ENCODE peak calls at places on chromosomes 4 and X, in five cellular contexts. One of them, this sample, is unnamed.

GRCh38 chr4:18942874-18943273 is 921.3 kb upstream of the LCORL start:
- DNase-seq in CD8-positive, alpha-beta memory T cell: no peak
- DNase-seq in transverse colon: no peak
- DNase-seq in cardiac muscle cell: no peak
- DNase-seq in testis: no peak
- DNase-seq in this sample: no peak

GRCh38 chrX:19566359-19567141 is 51.2 kb upstream of the MAP3K15 start:
- DNase-seq in CD8-positive, alpha-beta memory T cell: no peak
- DNase-seq in transverse colon: peak; percentile 14
- DNase-seq in cardiac muscle cell: no peak
- DNase-seq in testis: no peak
- DNase-seq in this sample: no peak

GRCh38 chrX:107674480-107675364 is 46.4 kb downstream of the PRPS1 start:
- DNase-seq in CD8-positive, alpha-beta memory T cell: no peak
- DNase-seq in transverse colon: peak; percentile 69
- DNase-seq in cardiac muscle cell: no peak
- DNase-seq in testis: peak; percentile 59
- DNase-seq in this sample: peak; percentile 80

GRCh38 chrX:109847257-109848187 is 114.5 kb upstream of the ACSL4 start:
- DNase-seq in CD8-positive, alpha-beta memory T cell: no peak
- DNase-seq in transverse colon: no peak
- DNase-seq in cardiac muscle cell: no peak
- DNase-seq in testis: no peak
- DNase-seq in this sample: no peak

GRCh38 chr4:129095811-129096454 is at the start of gene C4orf33:
- DNase-seq in CD8-positive, alpha-beta memory T cell: peak; percentile 73
- DNase-seq in transverse colon: peak; percentile 76
- DNase-seq in cardiac muscle cell: peak; percentile 77
- DNase-seq in testis: peak; percentile 89
- DNase-seq in this sample: peak; percentile 80

GRCh38 chr4:3836802-3837601 is 70.8 kb downstream of the ADRA2C start:
- DNase-seq in CD8-positive, alpha-beta memory T cell: no peak
- DNase-seq in transverse colon: no peak
- DNase-seq in cardiac muscle cell: peak; percentile 8
- DNase-seq in testis: peak; percentile 60
- DNase-seq in this sample: no peak

GRCh38 chr4:166924456-166924855 is 309.8 kb downstream of the SPOCK3 start:
- DNase-seq in CD8-positive, alpha-beta memory T cell: no peak
- DNase-seq in transverse colon: no peak
- DNase-seq in cardiac muscle cell: no peak
- DNase-seq in testis: no peak
- DNase-seq in this sample: no peak

GRCh38 chr4:33825685-33826084 is 2418.6 kb downstream of the ARAP2 start:
- DNase-seq in CD8-positive, alpha-beta memory T cell: no peak
- DNase-seq in transverse colon: no peak
- DNase-seq in cardiac muscle cell: no peak
- DNase-seq in testis: no peak
- DNase-seq in this sample: no peak

GRCh38 chr4:182240161-182241130 is 2.8 kb upstream of the TENM3 start:
- DNase-seq in CD8-positive, alpha-beta memory T cell: no peak
- DNase-seq in transverse colon: no peak
- DNase-seq in cardiac muscle cell: peak; percentile 53
- DNase-seq in testis: no peak
- DNase-seq in this sample: no peak

GRCh38 chr4:147518846-147519767 is 38.2 kb downstream of the EDNRA start:
- DNase-seq in CD8-positive, alpha-beta memory T cell: peak; percentile 14
- DNase-seq in transverse colon: peak; percentile 45
- DNase-seq in cardiac muscle cell: peak; percentile 66
- DNase-seq in testis: peak; percentile 82
- DNase-seq in this sample: no peak

GRCh38 chr4:140343303-140343702 is 30.1 kb upstream of the SCOC start:
- DNase-seq in CD8-positive, alpha-beta memory T cell: no peak
- DNase-seq in transverse colon: peak; percentile 89
- DNase-seq in cardiac muscle cell: no peak
- DNase-seq in testis: no peak
- DNase-seq in this sample: no peak

GRCh38 chr4:106541253-106541652 is 172.7 kb upstream of the GIMD1 start:
- DNase-seq in CD8-positive, alpha-beta memory T cell: no peak
- DNase-seq in transverse colon: no peak
- DNase-seq in cardiac muscle cell: no peak
- DNase-seq in testis: no peak
- DNase-seq in this sample: no peak

GRCh38 chrX:106302304-106302703 is 134.2 kb downstream of the PWWP3B start:
- DNase-seq in CD8-positive, alpha-beta memory T cell: no peak
- DNase-seq in transverse colon: no peak
- DNase-seq in cardiac muscle cell: no peak
- DNase-seq in testis: no peak
- DNase-seq in this sample: no peak

GRCh38 chrX:108811891-108812290 is 75.5 kb upstream of the IRS4 start:
- DNase-seq in CD8-positive, alpha-beta memory T cell: no peak
- DNase-seq in transverse colon: no peak
- DNase-seq in cardiac muscle cell: peak; percentile 14
- DNase-seq in testis: no peak
- DNase-seq in this sample: no peak

GRCh38 chr4:138175337-138175794 is 66.8 kb downstream of the SLC7A11 start:
- DNase-seq in CD8-positive, alpha-beta memory T cell: no peak
- DNase-seq in transverse colon: peak; percentile 19
- DNase-seq in cardiac muscle cell: peak; percentile 18
- DNase-seq in testis: peak; percentile 23
- DNase-seq in this sample: no peak

GRCh38 chr4:121728066-121728465 is 31.3 kb upstream of the ANXA5 start:
- DNase-seq in CD8-positive, alpha-beta memory T cell: no peak
- DNase-seq in transverse colon: no peak
- DNase-seq in cardiac muscle cell: no peak
- DNase-seq in testis: no peak
- DNase-seq in this sample: no peak

GRCh38 chrX:72620550-72621145 is 48.0 kb upstream of the HDAC8 start:
- DNase-seq in CD8-positive, alpha-beta memory T cell: no peak
- DNase-seq in transverse colon: peak; percentile 26
- DNase-seq in cardiac muscle cell: no peak
- DNase-seq in testis: peak; percentile 75
- DNase-seq in this sample: peak; percentile 80

GRCh38 chr4:48913346-48913745 is 6.8 kb upstream of the OCIAD2 start:
- DNase-seq in CD8-positive, alpha-beta memory T cell: no peak
- DNase-seq in transverse colon: no peak
- DNase-seq in cardiac muscle cell: no peak
- DNase-seq in testis: no peak
- DNase-seq in this sample: no peak
- H3K4me3 ChIP-seq in CD8-positive, alpha-beta memory T cell: no peak overlapping the region
- H3K4me3 ChIP-seq in transverse colon: no peak overlapping the region
- H3K4me3 ChIP-seq in cardiac muscle cell: no peak overlapping the region
- H3K4me3 ChIP-seq in testis: no peak overlapping the region
- H3K4me3 ChIP-seq in this sample: no peak overlapping the region

GRCh38 chr4:157221895-157222763 is 1.6 kb downstream of the GRIA2 start:
- DNase-seq in CD8-positive, alpha-beta memory T cell: no peak
- DNase-seq in transverse colon: no peak
- DNase-seq in cardiac muscle cell: peak; percentile 53
- DNase-seq in testis: peak; percentile 55
- DNase-seq in this sample: peak; percentile 48

GRCh38 chr4:157217708-157218107 is 2.8 kb upstream of the GRIA2 start:
- DNase-seq in CD8-positive, alpha-beta memory T cell: no peak
- DNase-seq in transverse colon: no peak
- DNase-seq in cardiac muscle cell: peak; percentile 36
- DNase-seq in testis: no peak
- DNase-seq in this sample: no peak

GRCh38 chr4:157221426-157221894 is 932 bp downstream of the GRIA2 start:
- DNase-seq in CD8-positive, alpha-beta memory T cell: no peak
- DNase-seq in transverse colon: no peak
- DNase-seq in cardiac muscle cell: no peak
- DNase-seq in testis: no peak
- DNase-seq in this sample: no peak

GRCh38 chr4:157222764-157223145 is 2.2 kb downstream of the GRIA2 start:
- DNase-seq in CD8-positive, alpha-beta memory T cell: no peak
- DNase-seq in transverse colon: no peak
- DNase-seq in cardiac muscle cell: no peak
- DNase-seq in testis: no peak
- DNase-seq in this sample: peak; percentile 42

DNA sequence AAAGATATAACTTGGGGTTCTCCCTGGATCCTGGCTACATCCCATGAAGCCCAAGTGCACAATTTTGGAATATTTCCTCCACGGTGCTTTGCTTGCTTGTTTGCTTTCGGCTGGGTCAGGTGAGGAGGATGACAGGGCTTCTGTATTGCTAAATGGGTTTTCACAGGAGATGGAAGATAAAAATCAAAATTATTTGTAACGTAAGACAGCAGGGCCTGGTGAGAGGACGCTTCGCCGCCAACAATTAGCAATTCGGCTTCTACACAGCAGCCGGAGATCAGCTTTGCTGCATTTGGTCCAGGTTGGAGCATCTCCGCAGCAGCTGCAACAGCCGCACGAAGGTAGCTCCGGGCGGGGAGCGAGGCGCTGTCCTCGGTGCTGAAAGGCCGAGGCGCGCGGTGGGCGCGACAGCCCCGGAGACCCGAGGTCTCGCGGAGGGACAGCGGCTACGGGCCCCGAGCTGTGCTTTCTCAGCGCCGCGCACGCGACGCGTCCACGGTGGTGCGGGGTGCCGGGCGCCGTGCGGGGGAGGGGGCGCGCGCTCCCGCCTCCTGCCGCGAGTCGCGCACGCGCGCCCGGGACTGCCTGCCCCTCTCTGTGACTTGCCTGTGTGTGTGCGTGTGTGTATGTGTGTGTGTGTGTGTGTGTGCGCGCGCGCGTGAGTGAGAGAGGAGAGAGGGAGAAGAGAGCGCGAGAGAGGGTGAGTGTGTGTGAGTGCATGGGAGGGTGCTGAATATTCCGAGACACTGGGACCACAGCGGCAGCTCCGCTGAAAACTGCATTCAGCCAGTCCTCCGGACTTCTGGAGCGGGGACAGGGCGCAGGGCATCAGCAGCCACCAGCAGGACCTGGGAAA is at the start of gene GRIA2:
- DNase-seq in CD8-positive, alpha-beta memory T cell: no peak
- DNase-seq in transverse colon: no peak
- DNase-seq in cardiac muscle cell: peak; percentile 91
- DNase-seq in testis: peak; percentile 72
- DNase-seq in this sample: peak; percentile 92
- H3K27me3 ChIP-seq in CD8-positive, alpha-beta memory T cell: no peaks in the 10 kb centered on the region
- H3K27me3 ChIP-seq in transverse colon: peaks cover 64% of the 10 kb centered on the region
- H3K27me3 ChIP-seq in cardiac muscle cell: peaks cover 70% of the 10 kb centered on the region
- H3K27me3 ChIP-seq in testis: no peaks in the 10 kb centered on the region
- H3K27me3 ChIP-seq in this sample: no peaks in the 10 kb centered on the region

DNA sequence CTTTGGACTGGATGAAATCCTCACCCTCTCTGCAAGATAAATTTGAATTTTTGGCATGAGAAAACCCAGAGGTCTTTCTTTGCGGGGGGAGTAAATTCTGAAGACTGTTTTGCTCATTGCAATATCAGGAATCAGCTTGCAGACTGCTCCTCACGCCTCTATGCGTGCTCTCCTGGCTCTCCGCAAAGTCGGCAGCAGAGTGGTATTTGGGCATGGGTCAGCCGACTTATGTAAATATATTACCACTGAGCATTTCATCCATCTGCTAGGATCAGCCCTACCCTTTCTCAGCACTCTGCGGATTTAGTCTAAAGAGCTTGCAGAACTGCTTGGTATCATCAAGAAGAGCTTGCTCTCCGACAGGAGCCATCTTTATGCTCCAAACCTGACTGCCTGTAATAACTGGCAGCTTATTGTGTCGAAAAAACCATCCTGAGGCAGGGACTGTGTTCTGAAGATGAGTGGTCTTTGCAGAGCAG is 288.1 kb downstream of the ASMT start:
- DNase-seq in CD8-positive, alpha-beta memory T cell: no peak
- DNase-seq in transverse colon: no peak
- DNase-seq in cardiac muscle cell: no peak
- DNase-seq in testis: no peak
- DNase-seq in this sample: no peak
- H3K4me3 ChIP-seq in CD8-positive, alpha-beta memory T cell: no peak overlapping the region
- H3K4me3 ChIP-seq in transverse colon: no peak overlapping the region
- H3K4me3 ChIP-seq in cardiac muscle cell: no peak overlapping the region
- H3K4me3 ChIP-seq in testis: no peak overlapping the region
- H3K4me3 ChIP-seq in this sample: no peak overlapping the region

GRCh38 chrX:11205796-11206195 is 87.4 kb upstream of the AMELX start:
- DNase-seq in CD8-positive, alpha-beta memory T cell: no peak
- DNase-seq in transverse colon: no peak
- DNase-seq in cardiac muscle cell: no peak
- DNase-seq in testis: no peak
- DNase-seq in this sample: no peak
- H3K27me3 ChIP-seq in CD8-positive, alpha-beta memory T cell: no peaks in the 10 kb centered on the region
- H3K27me3 ChIP-seq in transverse colon: no peaks in the 10 kb centered on the region
- H3K27me3 ChIP-seq in cardiac muscle cell: no peaks in the 10 kb centered on the region
- H3K27me3 ChIP-seq in testis: no peaks in the 10 kb centered on the region
- H3K27me3 ChIP-seq in this sample: no peaks in the 10 kb centered on the region

GRCh38 chr4:7374571-7374970 is 60.2 kb downstream of the PSAPL1 start:
- DNase-seq in CD8-positive, alpha-beta memory T cell: no peak
- DNase-seq in transverse colon: no peak
- DNase-seq in cardiac muscle cell: no peak
- DNase-seq in testis: no peak
- DNase-seq in this sample: peak; percentile 32
- H3K4me3 ChIP-seq in CD8-positive, alpha-beta memory T cell: no peak overlapping the region
- H3K4me3 ChIP-seq in transverse colon: no peak overlapping the region
- H3K4me3 ChIP-seq in cardiac muscle cell: no peak overlapping the region
- H3K4me3 ChIP-seq in testis: no peak overlapping the region
- H3K4me3 ChIP-seq in this sample: no peak overlapping the region

GRCh38 chr4:25658357-25658771 is 2.7 kb downstream of the SLC34A2 start:
- DNase-seq in CD8-positive, alpha-beta memory T cell: no peak
- DNase-seq in transverse colon: no peak
- DNase-seq in cardiac muscle cell: no peak
- DNase-seq in testis: no peak
- DNase-seq in this sample: no peak

GRCh38 chr4:25656031-25656430 is 380 bp downstream of the SLC34A2 start:
- DNase-seq in CD8-positive, alpha-beta memory T cell: no peak
- DNase-seq in transverse colon: no peak
- DNase-seq in cardiac muscle cell: no peak
- DNase-seq in testis: no peak
- DNase-seq in this sample: no peak

GRCh38 chr4:25654031-25654970 is 1.4 kb upstream of the SLC34A2 start:
- DNase-seq in CD8-positive, alpha-beta memory T cell: no peak
- DNase-seq in transverse colon: no peak
- DNase-seq in cardiac muscle cell: peak; percentile 9
- DNase-seq in testis: no peak
- DNase-seq in this sample: no peak

GRCh38 chr4:25658777-25659176 is 3.1 kb downstream of the SLC34A2 start:
- DNase-seq in CD8-positive, alpha-beta memory T cell: no peak
- DNase-seq in transverse colon: no peak
- DNase-seq in cardiac muscle cell: no peak
- DNase-seq in testis: no peak
- DNase-seq in this sample: no peak

GRCh38 chr4:25654971-25655963 is at the start of gene SLC34A2:
- DNase-seq in CD8-positive, alpha-beta memory T cell: no peak
- DNase-seq in transverse colon: peak; percentile 15
- DNase-seq in cardiac muscle cell: peak; percentile 52
- DNase-seq in testis: peak; percentile 18
- DNase-seq in this sample: no peak
- H3K27me3 ChIP-seq in CD8-positive, alpha-beta memory T cell: peaks cover 22% of the 10 kb centered on the region
- H3K27me3 ChIP-seq in transverse colon: peaks cover 46% of the 10 kb centered on the region
- H3K27me3 ChIP-seq in cardiac muscle cell: peaks cover 34% of the 10 kb centered on the region
- H3K27me3 ChIP-seq in testis: no peaks in the 10 kb centered on the region
- H3K27me3 ChIP-seq in this sample: no peaks in the 10 kb centered on the region

This sample was measured in aorta.